ENCODE peak calls at places on chromosome 9, in seven cellular contexts. N is HFFc6, V is uterus, Z is NCI-H2029, F is WTC11, E is endothelial cell, Q is AG08395. U is an unnamed sample.

GRCh38 chr9:96305171-96305570 is 3.2 kb upstream of the HSD17B3 start:
- DNase-seq in N (no peak), F (no peak), V (no peak), E (no peak), Z (no peak), Q (no peak), U (no peak)

GRCh38 chr9:127779136-127779981 is 893 bp upstream of the SH2D3C start:
- DNase-seq in Q (no peak), V (no peak), F (no peak), Z (no peak), N (no peak), E (no peak), U (no peak)

GRCh38 chr9:121267689-121268597 is at the start of gene GSN:
- DNase-seq in F (peak), Q (peak), N (peak), E (peak), V (peak), Z (peak), U (peak)

GRCh38 chr9:16619897-16620296 is 250.6 kb downstream of the BNC2 start:
- DNase-seq in V (no peak), N (no peak), F (no peak), Z (no peak), E (no peak), Q (no peak), U (no peak)

GRCh38 chr9:37801959-37802711 is 1.5 kb downstream of the DCAF10 start:
- DNase-seq in E (no peak), Z (no peak), F (no peak), Q (no peak), N (no peak), V (no peak), U (no peak)

GRCh38 chr9:80811003-80811402 is 878.3 kb downstream of the TLE1 start:
- DNase-seq in N (no peak), F (no peak), V (no peak), Z (no peak), Q (no peak), E (no peak), U (no peak)

GRCh38 chr9:22913518-22913917 is 466.9 kb downstream of the DMRTA1 start:
- DNase-seq in V (no peak), N (no peak), Z (no peak), F (no peak), E (no peak), Q (no peak), U (no peak)

GRCh38 chr9:125886365-125886764 is 139.2 kb downstream of the PBX3 start:
- DNase-seq in V (no peak), F (no peak), Z (no peak), E (no peak), Q (no peak), N (no peak), U (no peak)

GRCh38 chr9:27787941-27788340 is 214.7 kb upstream of the C9orf72 start:
- DNase-seq in E (no peak), Z (no peak), V (no peak), Q (no peak), F (peak), N (no peak), U (no peak)

GRCh38 chr9:90142580-90142979 is 500.0 kb downstream of the DIRAS2 start:
- DNase-seq in E (peak), Q (peak), F (peak), V (no peak), N (peak), Z (peak), U (peak)

GRCh38 chr9:98256632-98257218 is 1.3 kb upstream of the TBC1D2 start:
- DNase-seq in Z (no peak), Q (no peak), N (no peak), E (no peak), V (no peak), F (no peak), U (no peak)

GRCh38 chr9:212265-212664 is 2.4 kb upstream of the DOCK8 start:
- DNase-seq in N (no peak), E (no peak), V (no peak), Q (no peak), Z (no peak), F (no peak), U (no peak)

GRCh38 chr9:34579097-34579818 is 10.3 kb downstream of the CNTFR start:
- DNase-seq in F (peak), V (no peak), N (no peak), E (no peak), Q (no peak), Z (no peak), U (no peak)

GRCh38 chr9:99371376-99371775 is 149.3 kb downstream of the SEC61B start:
- DNase-seq in V (no peak), E (no peak), N (no peak), F (no peak), Z (no peak), Q (no peak), U (no peak)

GRCh38 chr9:98011122-98011521 is 28.0 kb downstream of the ANP32B start:
- DNase-seq in F (no peak), N (no peak), Z (no peak), Q (no peak), E (no peak), V (no peak), U (no peak)

GRCh38 chr9:134306583-134307222 is 19.6 kb upstream of the RXRA start:
- DNase-seq in V (no peak), N (no peak), Z (no peak), Q (no peak), E (no peak), F (no peak), U (no peak)

GRCh38 chr9:132548971-132549649 is 33.3 kb upstream of the BARHL1 start:
- DNase-seq in F (no peak), E (no peak), Z (no peak), V (no peak), N (no peak), Q (no peak), U (no peak)

GRCh38 chr9:41229408-41230401 is 40.6 kb upstream of the ZNG1F start:
- DNase-seq in Z (no peak), E (no peak), Q (peak), F (peak), V (no peak), N (no peak), U (no peak)

GRCh38 chr9:97759611-97760288 is 62.6 kb upstream of the XPA start:
- DNase-seq in N (no peak), E (no peak), F (no peak), Z (no peak), V (no peak), Q (peak), U (no peak)

GRCh38 chr9:69976165-69976564 is 67.5 kb upstream of the MAMDC2 start:
- DNase-seq in V (no peak), E (peak), Z (no peak), Q (peak), F (no peak), N (peak), U (no peak)

GRCh38 chr9:2126331-2126789 is 111.2 kb downstream of the SMARCA2 start:
- DNase-seq in V (peak), E (no peak), Q (peak), F (no peak), Z (no peak), N (no peak), U (peak)

GRCh38 chr9:5326893-5327548 is 12.7 kb downstream of the RLN1 start:
- DNase-seq in Q (no peak), F (peak), E (peak), Z (peak), N (no peak), V (no peak), U (no peak)

GRCh38 chr9:116264361-116264760 is 110.8 kb downstream of the PAPPA start:
- DNase-seq in Q (no peak), Z (peak), E (no peak), N (no peak), F (no peak), V (no peak), U (no peak)

GRCh38 chr9:125521462-125522327 is 185.3 kb downstream of the MAPKAP1 start:
- DNase-seq in N (peak), V (no peak), F (no peak), Z (no peak), Q (peak), E (no peak), U (no peak)

GRCh38 chr9:127897194-127897692 is 2.2 kb downstream of the ST6GALNAC6 start:
- DNase-seq in Z (peak), F (peak), Q (peak), V (peak), N (peak), E (peak), U (peak)

GRCh38 chr9:91623004-91623403 is 199.4 kb upstream of the NFIL3 start:
- DNase-seq in N (no peak), F (no peak), Q (no peak), V (no peak), Z (no peak), E (no peak), U (no peak)

GRCh38 chr9:101738566-101739183 is at the start of gene GRIN3A:
- DNase-seq in E (peak), V (no peak), N (no peak), Q (peak), Z (no peak), F (peak), U (no peak)

GRCh38 chr9:111897831-111898144 is 1.2 kb downstream of the UGCG start:
- DNase-seq in Q (no peak), F (no peak), Z (no peak), V (no peak), E (no peak), N (peak), U (no peak)

GRCh38 chr9:128285033-128285784 is 9.1 kb downstream of the SWI5 start:
- DNase-seq in Q (no peak), Z (no peak), N (no peak), F (no peak), E (no peak), V (no peak), U (no peak)

GRCh38 chr9:28120241-28121025 is 547.2 kb upstream of the C9orf72 start:
- DNase-seq in E (no peak), V (no peak), Q (no peak), N (no peak), Z (no peak), F (no peak), U (no peak)

GRCh38 chr9:132372177-132373095 is 17.6 kb upstream of the SETX start:
- DNase-seq in N (no peak), E (peak), Z (peak), F (no peak), Q (peak), V (no peak), U (peak)

U was measured in tibial nerve.